ENCODE peak calls at places on chromosomes 16 and 17, in seven cellular contexts. One of them, this sample, is unnamed.

GRCh38 chr17:61345081-61345480 is 54.6 kb upstream of the TBX2 start:
- DNase-seq in A549: no peak
- DNase-seq in prostate gland: no peak
- DNase-seq in tibial nerve: no peak
- DNase-seq in fibroblast of the conjunctiva: no peak
- DNase-seq in GM03348: no peak
- DNase-seq in HuH-7: no peak
- DNase-seq in this sample: no peak

GRCh38 chr17:47708312-47708863 is 14.4 kb downstream of the TBKBP1 start:
- DNase-seq in tibial nerve: no peak
- DNase-seq in GM03348: no peak
- DNase-seq in HuH-7: no peak
- DNase-seq in prostate gland: no peak
- DNase-seq in fibroblast of the conjunctiva: no peak
- DNase-seq in A549: no peak
- DNase-seq in this sample: no peak

GRCh38 chr17:1000597-1001490 is 3.9 kb downstream of the TIMM22 start:
- DNase-seq in GM03348: no peak
- DNase-seq in prostate gland: no peak
- DNase-seq in fibroblast of the conjunctiva: no peak
- DNase-seq in A549: no peak
- DNase-seq in tibial nerve: no peak
- DNase-seq in HuH-7: no peak
- DNase-seq in this sample: peak; percentile 91

GRCh38 chr16:80197790-80198201 is 343.0 kb upstream of the DYNLRB2 start:
- DNase-seq in fibroblast of the conjunctiva: peak; percentile 63
- DNase-seq in prostate gland: no peak
- DNase-seq in tibial nerve: no peak
- DNase-seq in GM03348: peak; percentile 71
- DNase-seq in A549: peak; percentile 36
- DNase-seq in HuH-7: no peak
- DNase-seq in this sample: no peak

GRCh38 chr17:50465635-50466034 is 3.0 kb downstream of the CHAD start:
- DNase-seq in fibroblast of the conjunctiva: no peak
- DNase-seq in tibial nerve: no peak
- DNase-seq in GM03348: no peak
- DNase-seq in HuH-7: no peak
- DNase-seq in prostate gland: no peak
- DNase-seq in A549: no peak
- DNase-seq in this sample: no peak

GRCh38 chr17:9544221-9544620 is 31.4 kb downstream of the STX8 start:
- DNase-seq in HuH-7: no peak
- DNase-seq in fibroblast of the conjunctiva: no peak
- DNase-seq in tibial nerve: no peak
- DNase-seq in GM03348: no peak
- DNase-seq in prostate gland: no peak
- DNase-seq in A549: no peak
- DNase-seq in this sample: no peak

GRCh38 chr16:89986600-89986999 is 32.7 kb downstream of the DBNDD1 start:
- DNase-seq in tibial nerve: no peak
- DNase-seq in prostate gland: no peak
- DNase-seq in A549: no peak
- DNase-seq in GM03348: no peak
- DNase-seq in HuH-7: no peak
- DNase-seq in fibroblast of the conjunctiva: no peak
- DNase-seq in this sample: no peak

GRCh38 chr16:85738878-85739715 is 11.8 kb downstream of the C16orf74 start:
- DNase-seq in A549: no peak
- DNase-seq in GM03348: no peak
- DNase-seq in prostate gland: no peak
- DNase-seq in tibial nerve: no peak
- DNase-seq in HuH-7: no peak
- DNase-seq in fibroblast of the conjunctiva: no peak
- DNase-seq in this sample: no peak

GRCh38 chr17:27506348-27507218 is 50.3 kb downstream of the KSR1 start:
- DNase-seq in GM03348: no peak
- DNase-seq in tibial nerve: no peak
- DNase-seq in fibroblast of the conjunctiva: no peak
- DNase-seq in A549: no peak
- DNase-seq in prostate gland: no peak
- DNase-seq in HuH-7: no peak
- DNase-seq in this sample: no peak

GRCh38 chr16:9081183-9081582 is 10.3 kb upstream of the HAPSTR1 start:
- DNase-seq in HuH-7: no peak
- DNase-seq in GM03348: no peak
- DNase-seq in fibroblast of the conjunctiva: no peak
- DNase-seq in tibial nerve: no peak
- DNase-seq in A549: no peak
- DNase-seq in prostate gland: no peak
- DNase-seq in this sample: no peak

GRCh38 chr16:25707982-25708583 is 16.3 kb downstream of the HS3ST4 start:
- DNase-seq in GM03348: no peak
- DNase-seq in fibroblast of the conjunctiva: no peak
- DNase-seq in tibial nerve: no peak
- DNase-seq in prostate gland: no peak
- DNase-seq in A549: no peak
- DNase-seq in HuH-7: no peak
- DNase-seq in this sample: no peak

GRCh38 chr17:30990458-30990857 is 19.6 kb downstream of the RNF135 start:
- DNase-seq in HuH-7: no peak
- DNase-seq in A549: no peak
- DNase-seq in prostate gland: no peak
- DNase-seq in fibroblast of the conjunctiva: no peak
- DNase-seq in tibial nerve: no peak
- DNase-seq in GM03348: no peak
- DNase-seq in this sample: no peak

GRCh38 chr16:2766430-2767139 is 10.5 kb downstream of the ELOB start:
- DNase-seq in tibial nerve: no peak
- DNase-seq in HuH-7: no peak
- DNase-seq in prostate gland: no peak
- DNase-seq in A549: no peak
- DNase-seq in fibroblast of the conjunctiva: no peak
- DNase-seq in GM03348: no peak
- DNase-seq in this sample: no peak

GRCh38 chr16:22369221-22369811 is 5.1 kb downstream of the CDR2 start:
- DNase-seq in tibial nerve: no peak
- DNase-seq in A549: no peak
- DNase-seq in prostate gland: no peak
- DNase-seq in GM03348: peak; percentile 19
- DNase-seq in HuH-7: no peak
- DNase-seq in fibroblast of the conjunctiva: no peak
- DNase-seq in this sample: no peak

GRCh38 chr17:82884923-82885322 is 45.1 kb upstream of the ZNF750 start:
- DNase-seq in tibial nerve: no peak
- DNase-seq in fibroblast of the conjunctiva: no peak
- DNase-seq in HuH-7: no peak
- DNase-seq in prostate gland: no peak
- DNase-seq in GM03348: no peak
- DNase-seq in A549: no peak
- DNase-seq in this sample: no peak

GRCh38 chr16:21263640-21264211 is 14.4 kb downstream of the CRYM start:
- DNase-seq in HuH-7: no peak
- DNase-seq in GM03348: peak; percentile 50
- DNase-seq in prostate gland: peak; percentile 75
- DNase-seq in fibroblast of the conjunctiva: peak; percentile 30
- DNase-seq in A549: peak; percentile 30
- DNase-seq in tibial nerve: no peak
- DNase-seq in this sample: no peak

GRCh38 chr16:30927789-30928378 is 4.5 kb downstream of the FBXL19 start:
- DNase-seq in HuH-7: peak; percentile 37
- DNase-seq in prostate gland: peak; percentile 81
- DNase-seq in A549: peak; percentile 47
- DNase-seq in GM03348: no peak
- DNase-seq in tibial nerve: no peak
- DNase-seq in fibroblast of the conjunctiva: no peak
- DNase-seq in this sample: peak; percentile 77

This sample was measured in NCI-H1694 treated with DMSO at 0.1 percent for 48 hours.